ENCODE peak calls at places on chromosomes 11 and 22, in five cellular contexts. U, F, I, V and S are unnamed samples.

GRCh38 chr11:70912226-70912840 is 340.0 kb downstream of the SHANK2 start:
- DNase-seq in F (no peak), I (no peak), V (no peak), U (no peak), S (no peak)

GRCh38 chr22:21669026-21669425 is 3.2 kb downstream of the PPIL2 start:
- DNase-seq in V (no peak), U (no peak), F (no peak), I (no peak), S (no peak)

GRCh38 chr22:36765943-36766450 is 9.9 kb downstream of the IFT27 start:
- DNase-seq in U (no peak), I (no peak), F (no peak), V (no peak), S (no peak)

GRCh38 chr11:94597896-94598295 is 30.7 kb downstream of the PIWIL4 start:
- DNase-seq in I (no peak), U (no peak), V (peak), F (peak), S (no peak)

GRCh38 chr11:100550910-100551309 is 136.2 kb upstream of the ARHGAP42 start:
- DNase-seq in F (no peak), I (no peak), V (no peak), U (no peak), S (no peak)

GRCh38 chr11:93585758-93586157 is 42.6 kb upstream of the SMCO4 start:
- DNase-seq in V (no peak), U (no peak), F (peak), I (no peak), S (no peak)

GRCh38 chr11:130390071-130390758 is 38.2 kb downstream of the ADAMTS8 start:
- DNase-seq in F (peak), I (no peak), V (peak), U (no peak), S (no peak)

GRCh38 chr22:37431811-37432707 is 4.8 kb upstream of the ELFN2 start:
- DNase-seq in F (peak), U (no peak), I (no peak), V (peak), S (no peak)

GRCh38 chr11:128928400-128928799 is 14.3 kb downstream of the TP53AIP1 start:
- DNase-seq in V (no peak), I (no peak), U (peak), F (no peak), S (no peak)

GRCh38 chr11:73262851-73263495 is 9.2 kb upstream of the P2RY6 start:
- DNase-seq in I (no peak), U (no peak), F (peak), V (no peak), S (no peak)

GRCh38 chr22:39598017-39598965 is 27.7 kb downstream of the CACNA1I start:
- DNase-seq in I (peak), F (peak), V (no peak), U (no peak), S (peak)

GRCh38 chr22:38941488-38941987 is 15.9 kb upstream of the APOBEC3A start:
- DNase-seq in F (no peak), I (no peak), U (peak), V (no peak), S (no peak)

GRCh38 chr11:64687204-64687603 is 35.8 kb downstream of the NRXN2 start:
- DNase-seq in F (no peak), I (no peak), V (no peak), U (no peak), S (no peak)

GRCh38 chr22:39900306-39901227 is at the start of gene GRAP2:
- DNase-seq in F (no peak), V (no peak), U (peak), I (no peak), S (no peak)

GRCh38 chr22:20610243-20610686 is 102.9 kb downstream of the MED15 start:
- DNase-seq in V (no peak), U (no peak), I (no peak), F (no peak), S (no peak)

GRCh38 chr11:16182553-16182952 is 173.8 kb downstream of the SOX6 start:
- DNase-seq in I (no peak), V (no peak), U (no peak), F (no peak), S (no peak)

GRCh38 chr11:16185042-16185441 is 171.3 kb downstream of the SOX6 start:
- DNase-seq in V (no peak), F (no peak), U (no peak), I (no peak), S (no peak)

GRCh38 chr11:16180868-16181267 is 175.5 kb downstream of the SOX6 start:
- DNase-seq in I (no peak), F (no peak), V (no peak), U (no peak), S (no peak)

GRCh38 chr11:16186680-16187079 is 169.7 kb downstream of the SOX6 start:
- DNase-seq in V (no peak), U (no peak), I (no peak), F (no peak), S (no peak)

DNA sequence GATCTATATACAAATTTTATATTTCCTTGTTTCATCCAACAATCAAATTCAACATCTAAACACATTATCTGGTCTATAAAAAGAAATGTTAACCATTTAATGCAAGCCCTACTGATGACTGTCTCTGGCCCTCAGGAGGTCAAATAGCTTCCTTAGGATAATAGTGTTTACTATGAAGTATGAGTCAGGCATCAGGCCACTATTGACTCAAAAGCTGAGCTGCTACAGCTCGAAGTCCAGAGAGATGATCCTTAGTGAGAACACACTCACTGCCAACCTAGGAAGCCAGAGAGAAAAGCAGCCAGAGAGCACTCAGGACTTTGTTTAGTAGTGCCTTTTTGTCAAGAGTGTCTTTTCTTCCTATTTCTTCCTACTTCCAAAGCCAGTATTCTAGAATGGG is 171.8 kb downstream of the SOX6 start:
- DNase-seq in F (peak), I (no peak), U (no peak), V (peak), S (no peak)
- TF ChIP-seq ESRRA in F (no peak), I (no peak), U (no peak), V (no peak), S (no peak)

DNA sequence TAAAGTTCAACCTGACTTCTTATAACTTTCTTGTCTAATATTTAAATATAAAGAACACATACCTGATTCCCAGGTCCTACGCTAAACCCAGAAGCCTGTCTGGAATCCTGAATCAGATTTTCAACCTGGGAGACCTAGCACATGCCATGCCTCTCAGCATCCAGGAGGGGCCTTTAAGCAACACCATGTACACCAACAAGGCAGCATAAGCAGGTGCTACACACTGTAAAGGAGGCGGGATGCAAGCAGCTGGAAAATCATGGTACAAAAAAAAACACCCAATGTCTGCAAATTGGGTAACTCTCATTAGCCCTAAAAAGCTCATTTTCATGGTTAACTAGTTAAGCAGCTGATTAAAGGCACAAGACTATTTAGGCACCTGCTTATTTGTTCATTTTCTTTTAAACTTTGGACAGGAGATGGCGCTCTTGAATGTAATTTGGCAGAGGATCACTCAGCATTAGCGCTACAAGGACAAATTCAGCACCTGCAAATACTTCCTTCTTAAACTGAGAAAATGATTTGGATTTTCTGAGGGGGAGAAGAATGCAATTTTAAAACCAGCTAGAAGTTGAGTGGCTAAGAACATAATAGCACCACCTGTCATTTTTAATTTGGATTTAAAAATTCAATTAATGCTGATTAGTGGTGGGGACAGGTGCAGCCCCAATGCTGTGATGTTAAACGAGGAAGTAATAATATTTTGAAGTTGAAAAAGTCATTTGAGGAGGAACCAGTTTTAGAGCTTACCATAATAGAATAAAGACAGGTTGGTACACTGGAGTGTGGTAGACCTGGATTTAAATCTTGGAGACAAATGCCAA is 104.0 kb downstream of the FAR1 start:
- DNase-seq in I (peak), U (peak), V (peak), F (peak), S (no peak)
- TF ChIP-seq USF2 in I (no peak), U (no peak), V (no peak), F (no peak), S (no peak)

DNA sequence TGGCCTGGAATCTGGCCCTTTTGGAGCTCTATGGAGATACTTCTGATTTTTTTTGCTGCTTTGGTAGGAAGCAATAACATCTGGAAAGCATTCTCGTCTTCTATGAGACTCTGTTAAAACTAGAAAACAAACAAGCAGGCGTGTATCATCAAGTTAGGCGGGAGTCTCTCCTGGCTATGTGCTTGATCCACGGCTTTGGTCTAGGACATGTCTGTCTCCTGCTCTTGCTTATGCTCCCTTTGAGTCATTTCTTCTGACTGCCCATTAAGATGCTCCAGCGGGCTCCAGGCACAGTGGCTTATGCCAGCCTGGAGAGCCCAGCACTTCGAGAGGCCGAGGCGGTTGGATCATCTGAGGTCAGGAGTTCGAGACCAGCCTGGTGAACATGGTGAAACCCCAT is 121.3 kb upstream of the TTC12 start:
- DNase-seq in U (no peak), V (no peak), F (no peak), I (no peak), S (no peak)
- TF ChIP-seq ESRRA in U (no peak), V (no peak), F (no peak), I (no peak), S (no peak)

GRCh38 chr22:17098379-17098819 is 13.6 kb downstream of the IL17RA start:
- DNase-seq in V (no peak), F (no peak), I (peak), U (no peak), S (no peak)
- TF ChIP-seq USF2 in V (no peak), F (no peak), I (no peak), U (no peak), S (no peak)

GRCh38 chr11:16945671-16946469 is 68.3 kb downstream of the PLEKHA7 start:
- DNase-seq in F (peak), I (peak), V (peak), U (peak), S (peak)
- TF ChIP-seq ESRRA in F (no peak), I (no peak), V (no peak), U (no peak), S (no peak)